ENCODE peak calls at places on chromosomes 2 and 18, in six cellular contexts. Y is heart right ventricle, E is psoas muscle, G is tibial artery, L is lower lobe of right lung, H is aorta. D is an unnamed sample.

GRCh38 chr18:13835202-13835601 is 11.3 kb downstream of the MC5R start:
- DNase-seq in Y (no peak), E (no peak), G (no peak), L (no peak), H (no peak), D (no peak)

GRCh38 chr2:234156326-234156725 is 105.8 kb downstream of the SPP2 start:
- DNase-seq in Y (no peak), E (no peak), G (no peak), L (no peak), H (no peak), D (no peak)

GRCh38 chr2:39913648-39914456 is 134.8 kb upstream of the THUMPD2 start:
- DNase-seq in Y (no peak), E (no peak), G (no peak), L (no peak), H (no peak), D (no peak)

GRCh38 chr2:40202798-40203400 is 249.0 kb downstream of the SLC8A1 start:
- DNase-seq in Y (no peak), E (no peak), G (no peak), L (no peak), H (no peak), D (no peak)

GRCh38 chr2:191566347-191566746 is 111.6 kb upstream of the NABP1 start:
- DNase-seq in Y (no peak), E (no peak), G (no peak), L (peak; percentile 59), H (no peak), D (peak; percentile 47)

GRCh38 chr18:48693625-48694262 is 154.9 kb downstream of the CTIF start:
- DNase-seq in Y (no peak), E (peak; percentile 22), G (no peak), L (no peak), H (peak; percentile 40), D (no peak)

GRCh38 chr18:45825258-45825744 is at the start of gene SIGLEC15:
- DNase-seq in Y (no peak), E (no peak), G (no peak), L (no peak), H (no peak), D (no peak)

GRCh38 chr18:23331091-23331920 is 121.8 kb upstream of the RIOK3 start:
- DNase-seq in Y (no peak), E (no peak), G (no peak), L (peak; percentile 83), H (no peak), D (no peak)

GRCh38 chr2:53476800-53477199 is 290.8 kb upstream of the CHAC2 start:
- DNase-seq in Y (no peak), E (no peak), G (no peak), L (no peak), H (no peak), D (no peak)

GRCh38 chr2:88038263-88039105 is 17.1 kb downstream of the KRCC1 start:
- DNase-seq in Y (no peak), E (no peak), G (no peak), L (no peak), H (no peak), D (no peak)

GRCh38 chr2:31296641-31297287 is 62.8 kb downstream of the EHD3 start:
- DNase-seq in Y (no peak), E (no peak), G (no peak), L (no peak), H (no peak), D (no peak)

GRCh38 chr2:242027676-242028450 is 158.3 kb downstream of the RTP5 start:
- DNase-seq in Y (no peak), E (peak; percentile 36), G (no peak), L (no peak), H (no peak), D (no peak)

GRCh38 chr2:150165988-150166965 is 321.2 kb downstream of the RND3 start:
- DNase-seq in Y (no peak), E (no peak), G (peak; percentile 79), L (no peak), H (no peak), D (peak; percentile 91)
- H3K27ac ChIP-seq in Y (no peak overlapping the region), E (no peak overlapping the region), G (peak overlapping the region; percentile 52), L (no peak overlapping the region), H (no peak overlapping the region), D (no peak overlapping the region)

DNA sequence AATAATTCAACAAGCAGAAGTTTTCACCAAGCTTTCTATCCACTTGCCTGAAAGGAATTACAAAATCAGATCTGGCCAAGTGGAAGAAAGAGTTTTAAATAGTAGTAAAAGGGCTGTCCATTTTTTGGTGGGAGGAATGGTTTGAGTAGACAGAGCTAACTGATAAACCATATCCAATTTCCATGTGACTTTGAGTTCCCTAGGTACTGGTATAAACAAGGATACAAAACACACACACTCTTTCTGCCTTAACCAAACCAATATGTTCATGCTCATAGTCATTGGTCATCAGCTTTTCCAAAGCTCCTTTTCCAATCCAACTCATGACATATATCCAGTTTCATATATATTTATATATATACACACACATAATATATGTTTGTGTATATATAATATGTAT is 49.5 kb upstream of the REL start:
- DNase-seq in Y (no peak), E (no peak), G (no peak), L (no peak), H (no peak), D (no peak)
- H3K9me3 ChIP-seq in Y (no peaks in the 10 kb centered on the region), E (no peaks in the 10 kb centered on the region), G (no peaks in the 10 kb centered on the region), L (no peaks in the 10 kb centered on the region), H (peaks cover 2% of the 10 kb centered on the region), D (no peaks in the 10 kb centered on the region)

GRCh38 chr2:102667072-102667471 is 47.7 kb downstream of the SLC9A2 start:
- DNase-seq in Y (no peak), E (no peak), G (no peak), L (no peak), H (no peak), D (no peak)

GRCh38 chr2:102668171-102668570 is 48.8 kb downstream of the SLC9A2 start:
- DNase-seq in Y (no peak), E (no peak), G (no peak), L (no peak), H (no peak), D (no peak)

GRCh38 chr2:102662861-102663260 is 43.5 kb downstream of the SLC9A2 start:
- DNase-seq in Y (no peak), E (no peak), G (no peak), L (no peak), H (no peak), D (no peak)

GRCh38 chr2:102661846-102662245 is 42.5 kb downstream of the SLC9A2 start:
- DNase-seq in Y (no peak), E (no peak), G (no peak), L (no peak), H (no peak), D (no peak)

DNA sequence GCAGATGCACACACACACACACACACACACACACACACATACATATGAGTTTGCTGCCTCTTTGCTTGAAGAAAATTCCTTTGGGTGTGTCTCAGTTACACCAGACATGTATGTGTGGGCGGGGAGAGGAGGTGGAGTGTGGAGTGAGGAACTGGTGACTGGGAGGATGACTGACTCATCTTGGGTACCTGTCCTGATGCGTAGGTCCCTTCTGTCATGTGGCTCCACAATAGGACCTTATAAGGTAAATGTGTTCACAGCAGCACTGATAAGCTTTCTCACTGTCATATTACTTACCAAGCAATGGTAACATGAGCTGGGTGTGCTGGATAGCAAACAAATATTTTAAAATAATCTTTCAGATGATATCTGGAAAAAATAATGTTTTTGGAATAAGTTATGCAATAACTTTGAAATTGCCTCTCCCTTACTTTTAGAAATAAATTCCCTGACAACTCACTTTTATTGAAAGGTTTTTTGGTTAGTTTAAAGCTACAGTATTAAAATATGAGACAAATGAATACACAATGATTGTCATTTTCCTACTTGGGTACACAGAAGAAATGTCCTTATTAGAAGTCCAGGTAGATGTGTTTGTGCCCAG is 45.2 kb downstream of the SLC9A2 start:
- DNase-seq in Y (no peak), E (no peak), G (no peak), L (no peak), H (no peak), D (no peak)
- H3K4me1 ChIP-seq in Y (no peaks in the 10 kb centered on the region), E (peaks cover 16% of the 10 kb centered on the region), G (no peaks in the 10 kb centered on the region), L (no peaks in the 10 kb centered on the region), H (no peaks in the 10 kb centered on the region), D (no peaks in the 10 kb centered on the region)

DNA sequence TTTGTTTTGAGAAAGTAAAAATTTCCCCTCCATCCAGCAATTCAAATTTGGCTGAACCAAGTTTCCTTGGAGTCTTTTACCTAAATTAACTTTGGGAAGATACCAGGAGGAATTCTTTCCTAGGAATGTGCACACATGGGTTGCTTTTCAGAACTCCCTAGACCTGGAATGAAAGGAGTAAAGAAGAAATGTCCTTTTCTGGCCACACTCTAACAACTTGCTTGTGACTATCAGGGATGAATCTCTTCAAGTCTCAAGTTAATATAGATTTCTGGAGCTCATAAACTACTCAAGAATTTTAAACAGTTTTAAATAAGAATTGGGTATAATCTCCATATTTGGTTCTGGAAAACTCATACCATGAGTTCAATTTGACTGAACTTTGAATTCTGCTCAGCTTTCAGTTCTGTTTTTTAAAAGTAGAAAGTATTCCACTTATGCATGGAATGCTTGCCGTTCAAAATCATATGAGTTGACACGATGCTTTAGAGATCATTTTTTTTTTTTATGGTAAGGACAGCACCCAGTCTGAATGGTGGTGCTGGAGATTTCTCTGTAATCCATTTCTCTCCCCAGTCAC is 7.7 kb downstream of the RASGRP3 start:
- DNase-seq in Y (no peak), E (no peak), G (no peak), L (no peak), H (no peak), D (no peak)
- H3K27ac ChIP-seq in Y (peak overlapping the region; percentile 5), E (peak overlapping the region; percentile 96), G (peak overlapping the region; percentile 4), L (no peak overlapping the region), H (peak overlapping the region; percentile 14), D (no peak overlapping the region)

GRCh38 chr2:80410346-80410745 is 105.8 kb upstream of the LRRTM1 start:
- DNase-seq in Y (no peak), E (no peak), G (no peak), L (no peak), H (no peak), D (no peak)
- H3K9me3 ChIP-seq in Y (peaks cover 2% of the 10 kb centered on the region), E (no peaks in the 10 kb centered on the region), G (no peaks in the 10 kb centered on the region), L (peaks cover 7% of the 10 kb centered on the region), H (peaks cover 2% of the 10 kb centered on the region), D (no peaks in the 10 kb centered on the region)

GRCh38 chr2:64288321-64288931 is 144.2 kb upstream of the PELI1 start:
- DNase-seq in Y (no peak), E (no peak), G (no peak), L (no peak), H (no peak), D (no peak)
- H3K4me1 ChIP-seq in Y (peaks cover 37% of the 10 kb centered on the region), E (peaks cover 4% of the 10 kb centered on the region), G (peaks cover 30% of the 10 kb centered on the region), L (peaks cover 13% of the 10 kb centered on the region), H (peaks cover 3% of the 10 kb centered on the region), D (no peaks in the 10 kb centered on the region)

DNA sequence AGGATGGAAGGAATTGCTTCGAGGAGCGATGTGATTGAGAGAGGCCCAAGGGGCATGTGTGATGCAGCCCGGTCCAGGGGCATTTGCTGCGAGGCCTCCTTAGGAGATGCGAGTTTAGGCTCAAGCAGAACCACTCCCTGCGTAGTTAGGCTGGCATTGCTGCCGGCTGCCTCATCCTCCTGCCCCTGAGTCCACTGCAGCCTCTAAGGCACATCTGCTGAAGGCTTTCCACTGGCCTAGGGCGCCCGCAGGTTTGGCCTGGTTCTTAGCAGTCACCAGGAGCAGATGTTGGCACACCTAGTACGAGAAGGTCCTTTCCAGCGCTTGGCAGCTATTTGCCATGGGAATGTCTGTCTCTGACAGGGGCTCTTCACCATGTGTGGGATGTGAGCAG is 20.7 kb downstream of the INPP5D start:
- DNase-seq in Y (no peak), E (no peak), G (peak; percentile 51), L (no peak), H (peak; percentile 55), D (no peak)
- H3K27ac ChIP-seq in Y (no peak overlapping the region), E (no peak overlapping the region), G (no peak overlapping the region), L (no peak overlapping the region), H (no peak overlapping the region), D (no peak overlapping the region)